ENCODE peak calls at places on chromosome 1, in ten cellular contexts. O, D, G, T, M, Y, S, A, I and N are unnamed samples.

GRCh38 chr1:119827010-119827409 is 15.8 kb upstream of the REG4 start:
- DNase-seq in S (no peak), G (no peak), Y (no peak), T (no peak), I (no peak), M (no peak), A (no peak), O (no peak), D (no peak), N (no peak)

GRCh38 chr1:173420330-173420806 is 56.8 kb upstream of the PRDX6 start:
- DNase-seq in A (peak; percentile 26), I (peak; percentile 63), M (peak; percentile 56), S (peak; percentile 58), G (peak; percentile 69), O (peak; percentile 64), D (no peak), Y (peak; percentile 77), T (peak; percentile 68), N (peak; percentile 50)

GRCh38 chr1:8337776-8338525 is 20.0 kb downstream of the SLC45A1 start:
- DNase-seq in O (no peak), T (no peak), G (no peak), I (no peak), D (no peak), A (no peak), S (no peak), M (no peak), Y (no peak), N (no peak)

GRCh38 chr1:219071209-219071608 is 102.5 kb upstream of the LYPLAL1 start:
- DNase-seq in G (no peak), T (no peak), M (no peak), A (no peak), S (no peak), D (no peak), O (no peak), I (no peak), Y (no peak), N (no peak)

GRCh38 chr1:220880726-220881506 is 1.7 kb downstream of the HLX start:
- DNase-seq in D (no peak), I (peak; percentile 42), O (no peak), G (peak; percentile 55), T (no peak), A (peak; percentile 70), Y (peak; percentile 57), M (peak; percentile 73), S (peak; percentile 89), N (peak; percentile 29)

GRCh38 chr1:200240655-200241054 is 169.2 kb downstream of the ZNF281 start:
- DNase-seq in G (no peak), I (no peak), M (peak; percentile 30), D (no peak), S (no peak), T (no peak), A (no peak), Y (no peak), O (no peak), N (no peak)

GRCh38 chr1:118992868-118993711 is 4.9 kb upstream of the TBX15 start:
- DNase-seq in Y (peak; percentile 52), M (no peak), I (no peak), D (no peak), G (no peak), T (no peak), A (no peak), O (no peak), S (no peak), N (no peak)

GRCh38 chr1:205398586-205398985 is 23.3 kb downstream of the LEMD1 start:
- DNase-seq in A (no peak), T (no peak), D (no peak), S (no peak), M (no peak), O (no peak), Y (no peak), I (no peak), G (no peak), N (no peak)

GRCh38 chr1:77888429-77889239 is at the start of gene NEXN:
- DNase-seq in A (peak; percentile 90), M (peak; percentile 86), G (peak; percentile 89), S (peak; percentile 68), O (peak; percentile 2), Y (peak; percentile 80), D (peak; percentile 61), I (peak; percentile 89), T (peak; percentile 52), N (peak; percentile 78)

GRCh38 chr1:77888071-77888428 is 374 bp upstream of the NEXN start:
- DNase-seq in I (peak; percentile 87), A (no peak), G (no peak), Y (no peak), S (no peak), T (no peak), D (no peak), M (no peak), O (no peak), N (peak; percentile 85)

GRCh38 chr1:77889240-77889637 is 815 bp downstream of the NEXN start:
- DNase-seq in D (no peak), I (peak; percentile 65), A (no peak), Y (no peak), S (no peak), M (no peak), G (no peak), O (no peak), T (no peak), N (peak; percentile 51)

GRCh38 chr1:77891200-77891599 is 2.8 kb downstream of the NEXN start:
- DNase-seq in T (no peak), D (no peak), O (no peak), G (no peak), Y (no peak), I (no peak), S (no peak), M (no peak), A (no peak), N (no peak)

DNA sequence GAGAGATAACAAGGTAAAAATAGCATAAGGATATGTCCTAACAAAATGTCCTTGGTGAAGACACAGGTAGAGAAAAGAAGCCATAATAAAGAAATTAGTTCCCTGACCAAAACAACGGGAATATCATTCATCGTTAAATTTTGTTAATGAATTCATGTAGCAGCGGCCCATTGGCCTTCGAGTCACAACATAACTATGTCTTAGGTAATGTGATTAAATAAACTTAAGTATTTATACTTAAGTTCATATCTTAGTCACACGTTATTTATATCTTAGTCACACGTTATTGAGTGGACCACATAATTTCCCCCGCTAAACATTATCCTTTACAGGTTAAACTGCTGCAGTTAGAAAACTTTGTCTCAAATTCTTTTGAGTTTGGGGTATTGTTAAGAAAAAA is 1.2 kb downstream of the NEXN start:
- DNase-seq in M (no peak), O (no peak), I (peak; percentile 93), S (no peak), G (peak; percentile 56), A (no peak), Y (no peak), D (no peak), T (peak; percentile 70), N (peak; percentile 92)
- H3K27ac ChIP-seq in M (peak overlapping the region; percentile 97), O (no peak overlapping the region), I (peak overlapping the region; percentile 96), S (peak overlapping the region; percentile 90), G (peak overlapping the region; percentile 90), A (peak overlapping the region; percentile 98), Y (no peak overlapping the region), D (no peak overlapping the region), T (peak overlapping the region; percentile 86), N (peak overlapping the region; percentile 100)

GRCh38 chr1:153617677-153618076 is 1.6 kb upstream of the S100A14 start:
- DNase-seq in O (peak; percentile 55), M (peak; percentile 80), I (no peak), D (peak; percentile 66), Y (peak; percentile 75), T (peak; percentile 71), A (no peak), S (no peak), G (peak; percentile 79), N (no peak)
- H3K27ac ChIP-seq in O (no peak overlapping the region), M (no peak overlapping the region), I (no peak overlapping the region), D (peak overlapping the region; percentile 84), Y (no peak overlapping the region), T (peak overlapping the region; percentile 57), A (no peak overlapping the region), S (no peak overlapping the region), G (peak overlapping the region; percentile 64), N (no peak overlapping the region)

GRCh38 chr1:246595146-246595545 is 28.9 kb downstream of the CNST start:
- DNase-seq in T (peak; percentile 41), G (no peak), I (no peak), S (no peak), A (no peak), Y (no peak), O (no peak), D (no peak), M (no peak), N (no peak)

GRCh38 chr1:246591504-246591903 is 25.2 kb downstream of the CNST start:
- DNase-seq in T (no peak), G (no peak), D (no peak), I (no peak), M (no peak), O (no peak), S (no peak), A (no peak), Y (no peak), N (no peak)

GRCh38 chr1:246592695-246593094 is 26.4 kb downstream of the CNST start:
- DNase-seq in D (no peak), Y (no peak), A (no peak), S (no peak), T (no peak), O (no peak), M (no peak), I (peak; percentile 95), G (no peak), N (peak; percentile 94)

GRCh38 chr1:246591047-246591446 is 24.8 kb downstream of the CNST start:
- DNase-seq in S (no peak), A (no peak), Y (no peak), T (no peak), M (no peak), I (no peak), D (no peak), G (no peak), O (no peak), N (no peak)

GRCh38 chr1:246591958-246592357 is 25.7 kb downstream of the CNST start:
- DNase-seq in I (no peak), M (no peak), Y (no peak), S (no peak), G (no peak), T (no peak), D (no peak), A (no peak), O (no peak), N (no peak)
- H3K27ac ChIP-seq in I (peak overlapping the region; percentile 67), M (no peak overlapping the region), Y (no peak overlapping the region), S (no peak overlapping the region), G (no peak overlapping the region), T (no peak overlapping the region), D (no peak overlapping the region), A (no peak overlapping the region), O (no peak overlapping the region), N (peak overlapping the region; percentile 54)

GRCh38 chr1:102100666-102101065 is 103.9 kb upstream of the OLFM3 start:
- DNase-seq in G (no peak), I (no peak), T (no peak), M (no peak), S (no peak), O (no peak), A (no peak), Y (no peak), D (no peak), N (no peak)

GRCh38 chr1:102105931-102106550 is 109.3 kb upstream of the OLFM3 start:
- DNase-seq in S (no peak), O (no peak), T (no peak), G (no peak), I (no peak), M (no peak), D (no peak), A (no peak), Y (no peak), N (no peak)

GRCh38 chr1:102099916-102100315 is 103.2 kb upstream of the OLFM3 start:
- DNase-seq in T (no peak), I (no peak), Y (no peak), S (no peak), D (no peak), M (no peak), A (no peak), G (no peak), O (no peak), N (no peak)

GRCh38 chr1:102103645-102104044 is 106.9 kb upstream of the OLFM3 start:
- DNase-seq in I (no peak), M (no peak), S (no peak), G (no peak), O (no peak), A (no peak), Y (no peak), T (no peak), D (no peak), N (no peak)

DNA sequence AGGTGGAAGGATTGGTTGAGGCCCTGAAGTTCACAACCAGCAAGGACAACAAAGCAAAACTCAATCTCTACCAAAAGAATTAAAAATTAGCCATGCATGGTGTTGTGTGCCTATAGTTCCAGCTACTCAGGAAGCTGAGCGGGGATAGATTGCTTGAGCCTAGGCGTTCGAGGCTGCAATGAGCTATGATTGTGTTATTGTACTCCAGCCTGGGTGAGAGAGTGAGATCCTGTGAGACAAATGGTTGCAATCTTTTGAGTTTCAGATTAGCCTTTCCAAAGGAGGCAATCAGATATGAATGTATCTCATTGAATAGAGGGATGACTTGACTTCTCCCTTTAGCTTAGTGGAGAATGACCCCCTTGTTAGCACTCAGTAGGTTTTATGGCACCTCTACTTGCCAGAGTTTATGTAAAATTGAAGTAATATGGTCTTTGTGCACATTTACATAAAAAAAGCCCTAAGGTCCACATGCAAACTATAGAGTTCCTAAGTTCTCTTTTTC is 105.6 kb upstream of the OLFM3 start:
- DNase-seq in S (no peak), T (no peak), O (no peak), M (no peak), D (no peak), G (no peak), I (no peak), Y (no peak), A (no peak), N (no peak)
- H3K27ac ChIP-seq in S (no peak overlapping the region), T (no peak overlapping the region), O (no peak overlapping the region), M (no peak overlapping the region), D (no peak overlapping the region), G (no peak overlapping the region), I (no peak overlapping the region), Y (no peak overlapping the region), A (no peak overlapping the region), N (no peak overlapping the region)